ENCODE peak calls at places on chromosomes 16 and 17, in nine cellular contexts. One of them, this sample, is unnamed.

GRCh38 chr16:71383054-71383773 is 24.7 kb downstream of the CALB2 start:
- DNase-seq in sigmoid colon: no peak
- DNase-seq in pancreas: no peak
- DNase-seq in iPS DF 6.9: no peak
- DNase-seq in CD4-positive, CD25-positive, alpha-beta regulatory T cell: peak; percentile 3
- DNase-seq in mammary epithelial cell: peak; percentile 76
- DNase-seq in fibroblast of lung: peak; percentile 29
- DNase-seq in colonic mucosa: no peak
- DNase-seq in body of pancreas: no peak
- DNase-seq in this sample: no peak

GRCh38 chr16:61024180-61024900 is 1011.9 kb downstream of the CDH8 start:
- DNase-seq in colonic mucosa: no peak
- DNase-seq in CD4-positive, CD25-positive, alpha-beta regulatory T cell: no peak
- DNase-seq in body of pancreas: no peak
- DNase-seq in fibroblast of lung: no peak
- DNase-seq in iPS DF 6.9: no peak
- DNase-seq in mammary epithelial cell: no peak
- DNase-seq in sigmoid colon: no peak
- DNase-seq in pancreas: no peak
- DNase-seq in this sample: peak; percentile 99

GRCh38 chr16:11563493-11564040 is 23.2 kb downstream of the LITAF start:
- DNase-seq in pancreas: no peak
- DNase-seq in iPS DF 6.9: no peak
- DNase-seq in colonic mucosa: no peak
- DNase-seq in body of pancreas: no peak
- DNase-seq in CD4-positive, CD25-positive, alpha-beta regulatory T cell: peak; percentile 36
- DNase-seq in mammary epithelial cell: no peak
- DNase-seq in fibroblast of lung: no peak
- DNase-seq in sigmoid colon: no peak
- DNase-seq in this sample: peak; percentile 34

GRCh38 chr16:11963706-11964105 is 1.3 kb upstream of the TNFRSF17 start:
- DNase-seq in iPS DF 6.9: no peak
- DNase-seq in colonic mucosa: no peak
- DNase-seq in mammary epithelial cell: no peak
- DNase-seq in CD4-positive, CD25-positive, alpha-beta regulatory T cell: no peak
- DNase-seq in fibroblast of lung: no peak
- DNase-seq in pancreas: no peak
- DNase-seq in sigmoid colon: no peak
- DNase-seq in body of pancreas: no peak
- DNase-seq in this sample: no peak

GRCh38 chr17:62110923-62111484 is 45.9 kb upstream of the MED13 start:
- DNase-seq in sigmoid colon: no peak
- DNase-seq in colonic mucosa: peak; percentile 47
- DNase-seq in body of pancreas: no peak
- DNase-seq in mammary epithelial cell: peak; percentile 47
- DNase-seq in pancreas: no peak
- DNase-seq in fibroblast of lung: no peak
- DNase-seq in iPS DF 6.9: no peak
- DNase-seq in CD4-positive, CD25-positive, alpha-beta regulatory T cell: no peak
- DNase-seq in this sample: no peak

GRCh38 chr17:4594406-4595349 is 10.3 kb downstream of the SMTNL2 start:
- DNase-seq in colonic mucosa: peak; percentile 39
- DNase-seq in CD4-positive, CD25-positive, alpha-beta regulatory T cell: peak; percentile 66
- DNase-seq in mammary epithelial cell: no peak
- DNase-seq in sigmoid colon: no peak
- DNase-seq in body of pancreas: peak; percentile 35
- DNase-seq in fibroblast of lung: no peak
- DNase-seq in pancreas: no peak
- DNase-seq in iPS DF 6.9: no peak
- DNase-seq in this sample: peak; percentile 38

GRCh38 chr17:82528484-82529265 is 9.1 kb downstream of the FOXK2 start:
- DNase-seq in fibroblast of lung: peak; percentile 32
- DNase-seq in sigmoid colon: peak; percentile 90
- DNase-seq in iPS DF 6.9: no peak
- DNase-seq in CD4-positive, CD25-positive, alpha-beta regulatory T cell: no peak
- DNase-seq in pancreas: no peak
- DNase-seq in colonic mucosa: peak; percentile 58
- DNase-seq in body of pancreas: peak; percentile 57
- DNase-seq in mammary epithelial cell: peak; percentile 87
- DNase-seq in this sample: no peak

GRCh38 chr17:75031972-75032895 is 14.5 kb downstream of the ATP5PD start:
- DNase-seq in iPS DF 6.9: no peak
- DNase-seq in body of pancreas: peak; percentile 60
- DNase-seq in fibroblast of lung: peak; percentile 81
- DNase-seq in CD4-positive, CD25-positive, alpha-beta regulatory T cell: peak; percentile 62
- DNase-seq in pancreas: peak; percentile 58
- DNase-seq in colonic mucosa: peak; percentile 80
- DNase-seq in mammary epithelial cell: peak; percentile 72
- DNase-seq in sigmoid colon: peak; percentile 93
- DNase-seq in this sample: peak; percentile 52

GRCh38 chr16:78648517-78648916 is 549.1 kb downstream of the WWOX start:
- DNase-seq in mammary epithelial cell: no peak
- DNase-seq in body of pancreas: no peak
- DNase-seq in fibroblast of lung: peak; percentile 47
- DNase-seq in iPS DF 6.9: no peak
- DNase-seq in sigmoid colon: no peak
- DNase-seq in colonic mucosa: no peak
- DNase-seq in pancreas: no peak
- DNase-seq in CD4-positive, CD25-positive, alpha-beta regulatory T cell: no peak
- DNase-seq in this sample: no peak

GRCh38 chr17:44522883-44523671 is 19.9 kb upstream of the GPATCH8 start:
- DNase-seq in sigmoid colon: peak; percentile 65
- DNase-seq in body of pancreas: peak; percentile 59
- DNase-seq in mammary epithelial cell: peak; percentile 41
- DNase-seq in CD4-positive, CD25-positive, alpha-beta regulatory T cell: peak; percentile 55
- DNase-seq in colonic mucosa: peak; percentile 67
- DNase-seq in pancreas: peak; percentile 84
- DNase-seq in iPS DF 6.9: no peak
- DNase-seq in fibroblast of lung: peak; percentile 44
- DNase-seq in this sample: peak; percentile 90

GRCh38 chr17:75069783-75070182 is 18.0 kb upstream of the SLC16A5 start:
- DNase-seq in CD4-positive, CD25-positive, alpha-beta regulatory T cell: peak; percentile 51
- DNase-seq in colonic mucosa: no peak
- DNase-seq in pancreas: no peak
- DNase-seq in sigmoid colon: no peak
- DNase-seq in mammary epithelial cell: no peak
- DNase-seq in iPS DF 6.9: no peak
- DNase-seq in body of pancreas: no peak
- DNase-seq in fibroblast of lung: no peak
- DNase-seq in this sample: no peak

GRCh38 chr17:40343126-40344119 is 21.1 kb downstream of the GJD3 start:
- DNase-seq in sigmoid colon: no peak
- DNase-seq in CD4-positive, CD25-positive, alpha-beta regulatory T cell: no peak
- DNase-seq in colonic mucosa: peak; percentile 56
- DNase-seq in iPS DF 6.9: no peak
- DNase-seq in fibroblast of lung: no peak
- DNase-seq in pancreas: no peak
- DNase-seq in body of pancreas: no peak
- DNase-seq in mammary epithelial cell: no peak
- DNase-seq in this sample: no peak

GRCh38 chr17:40340327-40340726 is 24.2 kb downstream of the GJD3 start:
- DNase-seq in sigmoid colon: no peak
- DNase-seq in iPS DF 6.9: no peak
- DNase-seq in colonic mucosa: no peak
- DNase-seq in CD4-positive, CD25-positive, alpha-beta regulatory T cell: no peak
- DNase-seq in pancreas: no peak
- DNase-seq in mammary epithelial cell: no peak
- DNase-seq in body of pancreas: no peak
- DNase-seq in fibroblast of lung: no peak
- DNase-seq in this sample: no peak

GRCh38 chr17:40340880-40341807 is 23.4 kb downstream of the GJD3 start:
- DNase-seq in colonic mucosa: peak; percentile 92
- DNase-seq in iPS DF 6.9: no peak
- DNase-seq in CD4-positive, CD25-positive, alpha-beta regulatory T cell: peak; percentile 92
- DNase-seq in body of pancreas: peak; percentile 86
- DNase-seq in sigmoid colon: peak; percentile 97
- DNase-seq in fibroblast of lung: peak; percentile 81
- DNase-seq in pancreas: peak; percentile 87
- DNase-seq in mammary epithelial cell: peak; percentile 52
- DNase-seq in this sample: no peak

GRCh38 chr17:40342575-40343058 is 21.9 kb downstream of the GJD3 start:
- DNase-seq in CD4-positive, CD25-positive, alpha-beta regulatory T cell: no peak
- DNase-seq in mammary epithelial cell: no peak
- DNase-seq in iPS DF 6.9: no peak
- DNase-seq in colonic mucosa: peak; percentile 56
- DNase-seq in fibroblast of lung: no peak
- DNase-seq in sigmoid colon: no peak
- DNase-seq in body of pancreas: no peak
- DNase-seq in pancreas: no peak
- DNase-seq in this sample: no peak

DNA sequence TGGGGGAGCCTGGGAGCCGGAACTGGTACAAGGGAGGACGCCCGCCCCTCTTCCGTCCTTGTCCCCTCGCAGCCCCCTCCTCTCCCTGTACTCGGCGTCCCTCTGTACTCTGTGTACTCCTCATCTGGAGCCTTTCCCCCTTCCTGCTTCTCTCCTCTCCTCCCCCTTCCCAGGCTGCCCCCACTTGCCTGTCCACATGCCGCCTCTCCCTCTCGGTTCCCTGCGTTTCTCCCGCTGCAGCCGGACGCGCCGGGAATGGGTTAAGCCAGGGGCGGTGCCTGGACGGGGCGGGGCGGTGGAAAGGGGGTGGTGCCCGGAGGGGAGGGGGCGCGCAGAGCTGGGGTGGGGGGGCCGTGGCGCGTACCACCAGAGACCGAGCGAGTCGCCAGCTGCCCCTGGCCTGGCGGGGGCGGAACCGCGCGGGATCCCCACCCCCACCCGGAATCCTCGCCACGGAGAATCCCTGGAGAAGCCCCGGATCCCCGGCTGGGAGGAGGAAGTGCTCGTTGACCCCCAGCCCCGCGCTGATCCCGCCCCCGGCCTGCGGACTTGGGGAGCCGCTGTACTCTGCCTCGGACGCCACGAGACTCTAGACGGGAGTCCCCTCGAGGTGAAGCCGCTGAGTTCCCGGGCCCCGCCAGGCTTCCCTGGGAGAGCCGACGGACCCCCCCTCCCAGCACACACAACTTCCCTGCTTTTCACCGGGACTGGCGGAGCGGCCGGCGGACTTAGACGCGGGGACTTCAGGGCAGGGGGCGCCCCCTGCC is 22.5 kb downstream of the GJD3 start:
- DNase-seq in pancreas: peak; percentile 92
- DNase-seq in mammary epithelial cell: no peak
- DNase-seq in iPS DF 6.9: no peak
- DNase-seq in fibroblast of lung: peak; percentile 70
- DNase-seq in CD4-positive, CD25-positive, alpha-beta regulatory T cell: no peak
- DNase-seq in colonic mucosa: peak; percentile 93
- DNase-seq in sigmoid colon: peak; percentile 92
- DNase-seq in body of pancreas: peak; percentile 70
- DNase-seq in this sample: no peak
- H3K4me1 ChIP-seq in pancreas: peaks cover 49% of the 10 kb centered on the region
- H3K4me1 ChIP-seq in mammary epithelial cell: peaks cover 59% of the 10 kb centered on the region
- H3K4me1 ChIP-seq in iPS DF 6.9: peaks cover 22% of the 10 kb centered on the region
- H3K4me1 ChIP-seq in fibroblast of lung: peaks cover 29% of the 10 kb centered on the region
- H3K4me1 ChIP-seq in CD4-positive, CD25-positive, alpha-beta regulatory T cell: peaks cover 80% of the 10 kb centered on the region
- H3K4me1 ChIP-seq in colonic mucosa: peaks cover 20% of the 10 kb centered on the region
- H3K4me1 ChIP-seq in sigmoid colon: peaks cover 76% of the 10 kb centered on the region
- H3K4me1 ChIP-seq in body of pancreas: peaks cover 62% of the 10 kb centered on the region
- H3K4me1 ChIP-seq in this sample: peaks cover 20% of the 10 kb centered on the region

DNA sequence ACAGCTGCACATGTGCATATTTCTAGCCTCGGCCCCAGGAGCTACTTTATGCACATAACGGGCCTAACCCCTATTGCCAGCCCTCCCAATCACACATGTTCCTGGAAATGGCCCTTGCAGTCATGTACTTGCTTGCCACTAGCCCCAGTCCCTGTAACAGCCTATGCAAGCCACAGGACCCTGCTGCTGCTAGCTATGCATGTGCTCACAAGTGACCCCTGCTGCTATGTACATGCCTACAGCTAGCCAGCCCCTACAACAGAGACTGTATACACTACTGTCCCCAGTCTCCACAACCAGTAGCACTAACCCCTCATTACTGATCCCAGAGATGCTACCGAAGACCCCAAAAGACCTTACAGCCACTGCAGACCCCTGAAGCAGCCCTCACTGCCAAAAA is 1437.2 kb downstream of the CDH11 start:
- DNase-seq in iPS DF 6.9: no peak
- DNase-seq in sigmoid colon: no peak
- DNase-seq in body of pancreas: no peak
- DNase-seq in mammary epithelial cell: no peak
- DNase-seq in colonic mucosa: no peak
- DNase-seq in CD4-positive, CD25-positive, alpha-beta regulatory T cell: no peak
- DNase-seq in pancreas: no peak
- DNase-seq in fibroblast of lung: no peak
- DNase-seq in this sample: no peak
- H3K4me3 ChIP-seq in iPS DF 6.9: no peak overlapping the region
- H3K4me3 ChIP-seq in sigmoid colon: no peak overlapping the region
- H3K4me3 ChIP-seq in body of pancreas: no peak overlapping the region
- H3K4me3 ChIP-seq in mammary epithelial cell: no peak overlapping the region
- H3K4me3 ChIP-seq in colonic mucosa: no peak overlapping the region
- H3K4me3 ChIP-seq in CD4-positive, CD25-positive, alpha-beta regulatory T cell: no peak overlapping the region
- H3K4me3 ChIP-seq in pancreas: no peak overlapping the region
- H3K4me3 ChIP-seq in fibroblast of lung: no peak overlapping the region
- H3K4me3 ChIP-seq in this sample: no peak overlapping the region

DNA sequence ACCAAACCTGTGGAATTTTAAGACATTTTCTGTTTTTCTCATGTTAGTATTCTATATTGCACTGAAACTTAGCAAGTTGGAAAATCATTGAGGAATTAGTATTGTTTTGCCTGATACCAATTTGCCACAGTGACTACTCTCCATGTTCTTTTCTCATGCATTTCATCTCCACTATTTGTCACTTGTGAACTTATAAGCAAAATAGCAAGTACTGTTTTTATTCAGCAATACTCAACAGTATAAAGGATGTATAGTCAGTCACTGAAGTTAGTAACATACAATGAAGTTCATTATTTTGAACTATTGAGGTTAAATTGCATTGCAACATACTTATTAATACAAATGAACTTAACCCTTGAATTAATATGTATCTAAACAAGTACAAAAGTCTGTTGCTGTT is 5.8 kb upstream of the VPS35L start:
- DNase-seq in iPS DF 6.9: no peak
- DNase-seq in CD4-positive, CD25-positive, alpha-beta regulatory T cell: no peak
- DNase-seq in colonic mucosa: no peak
- DNase-seq in mammary epithelial cell: no peak
- DNase-seq in fibroblast of lung: no peak
- DNase-seq in body of pancreas: no peak
- DNase-seq in pancreas: no peak
- DNase-seq in sigmoid colon: no peak
- DNase-seq in this sample: no peak
- H3K4me1 ChIP-seq in iPS DF 6.9: no peaks in the 10 kb centered on the region
- H3K4me1 ChIP-seq in CD4-positive, CD25-positive, alpha-beta regulatory T cell: peaks cover 2% of the 10 kb centered on the region
- H3K4me1 ChIP-seq in colonic mucosa: no peaks in the 10 kb centered on the region
- H3K4me1 ChIP-seq in mammary epithelial cell: no peaks in the 10 kb centered on the region
- H3K4me1 ChIP-seq in fibroblast of lung: no peaks in the 10 kb centered on the region
- H3K4me1 ChIP-seq in body of pancreas: no peaks in the 10 kb centered on the region
- H3K4me1 ChIP-seq in pancreas: peaks cover 2% of the 10 kb centered on the region
- H3K4me1 ChIP-seq in sigmoid colon: peaks cover 5% of the 10 kb centered on the region
- H3K4me1 ChIP-seq in this sample: peaks cover 4% of the 10 kb centered on the region

DNA sequence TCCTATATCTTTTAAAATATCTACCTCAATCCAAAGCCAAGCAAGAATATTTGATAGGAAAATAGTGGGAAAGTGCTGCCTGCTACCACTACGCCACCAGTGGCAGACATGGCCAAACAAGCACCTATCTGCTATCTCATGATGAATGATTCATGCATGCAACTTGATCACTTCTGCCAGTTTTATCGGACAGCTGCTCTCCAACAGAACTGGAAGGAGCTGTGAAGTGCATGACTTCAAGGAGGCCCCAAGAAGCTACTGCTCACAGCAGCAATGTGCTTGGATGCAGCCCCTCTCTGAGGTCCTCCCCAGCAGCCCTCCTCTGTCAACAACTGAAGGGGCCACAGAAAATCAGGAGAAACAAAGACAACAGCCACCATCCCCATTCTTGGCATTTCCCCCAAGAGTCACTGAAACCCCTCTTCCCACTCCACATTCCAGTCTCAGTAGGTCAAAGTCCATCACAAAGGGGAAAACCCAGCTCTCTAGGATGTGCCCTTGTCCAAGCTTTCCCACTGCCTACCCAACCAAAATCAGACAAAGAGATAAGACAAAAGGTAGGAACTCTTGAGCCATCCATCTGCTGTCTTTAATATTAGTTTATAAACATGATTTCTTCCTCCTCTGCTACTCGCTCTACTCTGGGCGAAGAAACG is 215.3 kb downstream of the C16orf78 start:
- DNase-seq in CD4-positive, CD25-positive, alpha-beta regulatory T cell: no peak
- DNase-seq in fibroblast of lung: peak; percentile 58
- DNase-seq in body of pancreas: no peak
- DNase-seq in iPS DF 6.9: no peak
- DNase-seq in pancreas: no peak
- DNase-seq in colonic mucosa: no peak
- DNase-seq in mammary epithelial cell: no peak
- DNase-seq in sigmoid colon: no peak
- DNase-seq in this sample: no peak
- H3K4me3 ChIP-seq in CD4-positive, CD25-positive, alpha-beta regulatory T cell: no peak overlapping the region
- H3K4me3 ChIP-seq in fibroblast of lung: no peak overlapping the region
- H3K4me3 ChIP-seq in body of pancreas: no peak overlapping the region
- H3K4me3 ChIP-seq in iPS DF 6.9: no peak overlapping the region
- H3K4me3 ChIP-seq in pancreas: no peak overlapping the region
- H3K4me3 ChIP-seq in colonic mucosa: no peak overlapping the region
- H3K4me3 ChIP-seq in mammary epithelial cell: no peak overlapping the region
- H3K4me3 ChIP-seq in sigmoid colon: no peak overlapping the region
- H3K4me3 ChIP-seq in this sample: no peak overlapping the region

This sample was measured in HAP-1.